ENCODE peak calls at places on chromosomes 6 and 20, in five cellular contexts. Y is right cardiac atrium; X is CD8-positive, alpha-beta memory T cell; L is GM12878; E is H1. W is an unnamed sample. For H3K27me3 and H3K4me1, the result is how much of the 10 kb centered on the place peaks cover.

GRCh38 chr6:122049341-122049740 is 350.1 kb upstream of the HSF2 start:
- DNase-seq in Y (peak), X (no peak), L (no peak), E (no peak), W (no peak)

GRCh38 chr6:47977314-47977713 is 133.7 kb downstream of the PTCHD4 start:
- DNase-seq in Y (no peak), X (no peak), L (no peak), E (no peak), W (no peak)

GRCh38 chr6:36956111-36956820 is 1.7 kb downstream of the PI16 start:
- DNase-seq in Y (peak), X (no peak), L (no peak), E (no peak), W (no peak)

GRCh38 chr6:55943329-55943728 is 67.9 kb upstream of the BMP5 start:
- DNase-seq in Y (no peak), X (no peak), L (no peak), E (no peak), W (no peak)

GRCh38 chr6:31762878-31763616 is 591 bp downstream of the SAPCD1 start:
- DNase-seq in Y (no peak), X (no peak), L (no peak), E (no peak), W (no peak)

GRCh38 chr6:34239240-34239825 is 2.7 kb downstream of the HMGA1 start:
- DNase-seq in Y (no peak), X (no peak), L (no peak), E (no peak), W (no peak)

GRCh38 chr6:149134531-149134933 is 183.0 kb upstream of the TAB2 start:
- DNase-seq in Y (no peak), X (no peak), L (no peak), E (no peak), W (no peak)

GRCh38 chr20:10769700-10770099 is 95.9 kb upstream of the JAG1 start:
- DNase-seq in Y (no peak), X (no peak), L (no peak), E (no peak), W (peak)

GRCh38 chr6:12290490-12290820 is 294 bp downstream of the EDN1 start:
- DNase-seq in Y (no peak), X (no peak), L (no peak), E (no peak), W (no peak)

GRCh38 chr6:12637960-12638641 is 78.5 kb upstream of the PHACTR1 start:
- DNase-seq in Y (peak), X (no peak), L (peak), E (peak), W (peak)

GRCh38 chr6:154123567-154123966 is 84.5 kb downstream of the OPRM1 start:
- DNase-seq in Y (no peak), X (no peak), L (no peak), E (no peak), W (no peak)

GRCh38 chr6:154343473-154344308 is 12.9 kb downstream of the IPCEF1 start:
- DNase-seq in Y (no peak), X (no peak), L (no peak), E (peak), W (peak)

GRCh38 chr6:44064089-44064947 is 62.9 kb downstream of the MRPL14 start:
- DNase-seq in Y (peak), X (no peak), L (no peak), E (no peak), W (no peak)

GRCh38 chr20:3798405-3798768 is 2.3 kb downstream of the CDC25B start:
- DNase-seq in Y (peak), X (no peak), L (no peak), E (no peak), W (no peak)

GRCh38 chr6:18263561-18264337 is 581 bp downstream of the DEK start:
- DNase-seq in Y (peak), X (peak), L (no peak), E (peak), W (no peak)

GRCh38 chr20:63891061-63892002 is 3.6 kb upstream of the DNAJC5 start:
- DNase-seq in Y (no peak), X (no peak), L (no peak), E (no peak), W (no peak)

GRCh38 chr20:25046736-25047666 is 10.9 kb downstream of the ACSS1 start:
- DNase-seq in Y (peak), X (no peak), L (no peak), E (no peak), W (no peak)

GRCh38 chr6:31094389-31094881 is 17.9 kb downstream of the C6orf15 start:
- DNase-seq in Y (no peak), X (peak), L (no peak), E (no peak), W (no peak)

GRCh38 chr20:38453941-38454340 is 18.7 kb upstream of the RALGAPB start:
- DNase-seq in Y (no peak), X (no peak), L (peak), E (no peak), W (no peak)

GRCh38 chr20:47496118-47496517 is 5.6 kb upstream of the NCOA3 start:
- DNase-seq in Y (no peak), X (no peak), L (no peak), E (no peak), W (no peak)

GRCh38 chr6:138572200-138572875 is 73.0 kb upstream of the NHSL1 start:
- DNase-seq in Y (peak), X (no peak), L (no peak), E (peak), W (peak)

GRCh38 chr6:129321303-129321702 is 388.7 kb downstream of the ARHGAP18 start:
- DNase-seq in Y (no peak), X (no peak), L (no peak), E (no peak), W (no peak)

GRCh38 chr6:141326426-141326825 is 806.3 kb upstream of the GJE1 start:
- DNase-seq in Y (no peak), X (no peak), L (no peak), E (no peak), W (no peak)

GRCh38 chr6:159892053-159892452 is 1.3 kb downstream of the MAS1 start:
- DNase-seq in Y (no peak), X (no peak), L (no peak), E (no peak), W (no peak)

GRCh38 chr6:33029297-33030184 is 20.1 kb upstream of the HLA-DOA start:
- DNase-seq in Y (peak), X (no peak), L (peak), E (no peak), W (no peak)

GRCh38 chr6:11462742-11463414 is 74.7 kb upstream of the TMEM170B start:
- DNase-seq in Y (no peak), X (no peak), L (no peak), E (no peak), W (no peak)

GRCh38 chr6:34521463-34522288 is 34.5 kb downstream of the SPDEF start:
- DNase-seq in Y (peak), X (no peak), L (no peak), E (no peak), W (no peak)

DNA sequence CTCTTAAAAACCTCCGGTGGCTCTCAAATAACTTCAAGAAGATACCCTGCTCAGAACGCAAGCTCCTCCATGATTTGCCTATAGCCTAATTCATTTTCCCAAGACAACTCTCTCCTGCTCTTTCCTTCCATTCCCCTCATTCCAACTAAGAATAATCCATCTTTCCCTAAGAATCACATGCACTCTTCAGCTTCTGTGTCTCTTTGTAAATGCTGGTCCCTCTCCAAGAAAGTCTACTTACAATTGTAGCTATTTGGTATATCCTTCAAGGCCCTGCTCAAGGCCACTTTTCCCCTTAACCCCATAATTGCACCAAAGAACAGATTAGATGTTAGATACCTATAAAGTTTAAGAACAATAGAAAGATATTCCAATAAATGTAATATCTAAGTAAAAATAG is 7.4 kb upstream of the HEY2 start:
- DNase-seq in Y (no peak), X (no peak), L (no peak), E (no peak), W (no peak)
- H3K27me3 ChIP-seq in Y (under half), X (under half), L (under half), E (under half), W (half or more)

DNA sequence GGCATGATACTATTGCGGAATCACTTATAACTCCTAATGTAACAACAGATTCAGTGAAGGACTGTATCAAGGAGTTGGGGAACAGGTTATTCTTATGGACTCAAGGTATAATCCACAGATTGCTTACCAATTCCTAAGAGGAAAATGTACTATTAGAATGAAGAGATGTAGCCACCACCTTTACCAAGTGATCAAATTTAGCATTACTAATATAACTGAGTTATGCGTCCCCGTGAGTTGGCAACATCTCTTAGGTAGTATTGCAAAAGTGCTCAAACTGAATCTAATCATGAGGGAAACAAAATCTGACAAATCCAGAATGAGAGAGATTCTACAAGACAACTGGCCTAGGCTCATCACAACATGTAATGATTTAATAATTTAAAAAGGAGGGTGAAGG is 777 bp upstream of the SNRNP48 start:
- DNase-seq in Y (no peak), X (no peak), L (no peak), E (no peak), W (no peak)
- H3K4me3 ChIP-seq in Y (peak), X (peak), L (no peak), E (peak), W (peak)

GRCh38 chr6:85464260-85464644 is 14.4 kb downstream of the NT5E start:
- DNase-seq in Y (no peak), X (no peak), L (no peak), E (no peak), W (no peak)
- H3K4me1 ChIP-seq in Y (under half), X (under half), L (under half), E (under half), W (under half)

GRCh38 chr6:123849406-123849805 is 45.7 kb downstream of the NKAIN2 start:
- DNase-seq in Y (no peak), X (no peak), L (no peak), E (no peak), W (no peak)
- H3K27me3 ChIP-seq in Y (under half), X (under half), L (under half), E (under half), W (under half)